ENCODE peak calls at places on chromosomes 1 and 21, in ten cellular contexts. N is Calu3, K is HFF-Myc, I is brain microvascular endothelial cell, Q is sigmoid colon, A is colonic mucosa, T is prostate gland, G is A549, O is endothelial cell, S is bronchial epithelial cell. P is an unnamed sample.

GRCh38 chr1:183822081-183822611 is 17.2 kb downstream of the RGL1 start:
- DNase-seq in N (no peak), K (no peak), I (no peak), Q (peak), A (no peak), T (no peak), G (no peak), O (no peak), S (no peak), P (no peak)

GRCh38 chr1:93629101-93630059 is 52.3 kb downstream of the BCAR3 start:
- DNase-seq in N (peak), K (peak), I (peak), Q (no peak), A (peak), T (peak), G (peak), O (peak), S (peak), P (no peak)

GRCh38 chr1:216640100-216640499 is 83.1 kb downstream of the ESRRG start:
- DNase-seq in N (no peak), K (no peak), I (no peak), Q (no peak), A (no peak), T (no peak), G (no peak), O (no peak), S (no peak), P (no peak)

GRCh38 chr21:44800971-44801467 is 601 bp downstream of the UBE2G2 start:
- DNase-seq in N (no peak), K (no peak), I (no peak), Q (no peak), A (peak), T (no peak), G (peak), O (no peak), S (peak), P (no peak)

GRCh38 chr21:33027401-33028185 is 1.9 kb downstream of the OLIG2 start:
- DNase-seq in N (no peak), K (no peak), I (no peak), Q (peak), A (no peak), T (no peak), G (no peak), O (no peak), S (no peak), P (no peak)

GRCh38 chr1:197041486-197042353 is 25.3 kb downstream of the F13B start:
- DNase-seq in N (no peak), K (no peak), I (no peak), Q (no peak), A (no peak), T (no peak), G (no peak), O (no peak), S (no peak), P (no peak)

GRCh38 chr1:213568929-213569815 is 418.6 kb upstream of the PROX1 start:
- DNase-seq in N (no peak), K (no peak), I (no peak), Q (no peak), A (no peak), T (no peak), G (no peak), O (no peak), S (peak), P (no peak)

GRCh38 chr1:207822602-207823451 is 71.0 kb downstream of the CD46 start:
- DNase-seq in N (peak), K (no peak), I (no peak), Q (peak), A (peak), T (peak), G (peak), O (no peak), S (no peak), P (peak)

GRCh38 chr1:45589861-45590260 is 6.0 kb downstream of the NASP start:
- DNase-seq in N (no peak), K (no peak), I (no peak), Q (no peak), A (no peak), T (no peak), G (no peak), O (no peak), S (peak), P (no peak)

GRCh38 chr1:150233359-150234308 is 2.3 kb downstream of the ANP32E start:
- DNase-seq in N (peak), K (no peak), I (no peak), Q (no peak), A (peak), T (peak), G (peak), O (no peak), S (peak), P (peak)

GRCh38 chr21:34517491-34518245 is 5.7 kb upstream of the KCNE1 start:
- DNase-seq in N (no peak), K (no peak), I (no peak), Q (no peak), A (no peak), T (no peak), G (peak), O (no peak), S (no peak), P (no peak)

GRCh38 chr1:97163591-97164275 is 442.1 kb downstream of the PTBP2 start:
- DNase-seq in N (no peak), K (no peak), I (no peak), Q (no peak), A (no peak), T (no peak), G (no peak), O (no peak), S (no peak), P (no peak)

GRCh38 chr1:106876384-106876783 is 180.1 kb upstream of the PRMT6 start:
- DNase-seq in N (no peak), K (no peak), I (no peak), Q (no peak), A (no peak), T (no peak), G (no peak), O (no peak), S (no peak), P (no peak)

GRCh38 chr1:113003751-113004690 is 48.0 kb upstream of the SLC16A1 start:
- DNase-seq in N (no peak), K (no peak), I (no peak), Q (no peak), A (no peak), T (no peak), G (no peak), O (no peak), S (no peak), P (no peak)

GRCh38 chr1:35737111-35737510 is 18.4 kb upstream of the C1orf216 start:
- DNase-seq in N (no peak), K (no peak), I (no peak), Q (no peak), A (no peak), T (no peak), G (no peak), O (no peak), S (no peak), P (no peak)

GRCh38 chr1:39047374-39048229 is 21.5 kb downstream of the NDUFS5 start:
- DNase-seq in N (no peak), K (peak), I (peak), Q (peak), A (no peak), T (no peak), G (peak), O (no peak), S (peak), P (no peak)

GRCh38 chr21:18117116-18117515 is 127.5 kb upstream of the CHODL start:
- DNase-seq in N (no peak), K (no peak), I (no peak), Q (no peak), A (no peak), T (no peak), G (no peak), O (no peak), S (no peak), P (no peak)

GRCh38 chr1:180206581-180206980 is 23.5 kb upstream of the LHX4 start:
- DNase-seq in N (no peak), K (no peak), I (no peak), Q (no peak), A (no peak), T (no peak), G (no peak), O (no peak), S (no peak), P (no peak)

GRCh38 chr1:89262643-89263042 is 10.0 kb downstream of the GBP5 start:
- DNase-seq in N (no peak), K (no peak), I (no peak), Q (no peak), A (no peak), T (no peak), G (no peak), O (no peak), S (peak), P (no peak)

GRCh38 chr1:207454046-207454964 is at the start of gene CR2:
- DNase-seq in N (peak), K (no peak), I (no peak), Q (peak), A (peak), T (peak), G (peak), O (peak), S (peak), P (peak)

GRCh38 chr1:56424744-56425493 is 154.4 kb downstream of the PLPP3 start:
- DNase-seq in N (peak), K (no peak), I (peak), Q (peak), A (no peak), T (no peak), G (peak), O (no peak), S (peak), P (peak)

GRCh38 chr1:204617256-204618147 is 68.0 kb downstream of the LRRN2 start:
- DNase-seq in N (no peak), K (no peak), I (no peak), Q (no peak), A (no peak), T (no peak), G (no peak), O (no peak), S (no peak), P (no peak)

GRCh38 chr1:114286179-114286578 is 132.5 kb upstream of the SYT6 start:
- DNase-seq in N (no peak), K (no peak), I (peak), Q (no peak), A (no peak), T (no peak), G (no peak), O (no peak), S (no peak), P (no peak)
- TF ChIP-seq CTCF in N (no peak), K (no peak), I (no peak), Q (no peak), A (no peak), T (no peak), G (no peak), O (no peak), S (no peak), P (no peak)

DNA sequence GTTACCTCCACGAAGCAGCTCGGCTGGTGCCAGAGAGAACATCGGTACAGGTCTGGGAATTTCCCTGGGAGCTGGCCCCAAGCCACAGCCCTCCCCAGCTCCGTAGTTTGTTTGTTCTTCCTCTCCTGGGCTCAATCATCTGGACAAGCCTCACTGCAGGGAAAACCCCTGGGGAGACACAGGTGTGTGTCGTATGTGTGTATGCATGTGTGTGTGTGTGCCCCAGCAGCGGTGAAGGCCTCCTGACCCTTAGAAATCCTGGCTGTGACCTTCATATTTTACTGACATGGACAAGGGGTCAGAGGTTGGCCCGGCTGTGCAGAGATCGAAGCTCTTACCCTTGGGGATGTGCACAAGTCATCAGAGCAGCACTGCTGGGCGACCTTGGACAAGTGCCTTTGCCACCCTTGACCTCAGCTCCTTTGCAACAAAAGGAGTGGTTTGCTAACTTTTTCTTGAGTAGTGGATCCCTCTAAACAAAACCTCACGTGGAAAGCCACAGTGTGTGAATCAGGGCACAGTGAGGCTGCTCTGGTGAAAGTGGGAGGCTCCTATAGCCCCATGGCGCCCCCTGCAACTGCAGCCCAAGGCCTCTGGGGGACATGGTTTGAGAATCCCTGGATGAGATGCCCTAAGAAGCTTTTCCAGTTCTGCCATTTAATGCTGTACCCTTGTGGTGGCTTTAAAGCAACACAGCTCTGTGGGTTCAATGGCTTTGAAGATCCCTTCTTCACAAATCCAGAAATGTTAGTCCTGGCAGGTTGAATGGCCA is 12.3 kb upstream of the IL22RA1 start:
- DNase-seq in N (peak), K (no peak), I (no peak), Q (no peak), A (peak), T (peak), G (peak), O (peak), S (peak), P (peak)
- TF ChIP-seq CTCF in N (no peak), K (peak), I (peak), Q (no peak), A (peak), T (no peak), G (no peak), O (peak), S (no peak), P (peak)

GRCh38 chr1:23809751-23810171 is 9.2 kb upstream of the GALE start:
- DNase-seq in N (peak), K (no peak), I (peak), Q (peak), A (peak), T (peak), G (peak), O (peak), S (peak), P (peak)
- TF ChIP-seq CTCF in N (peak), K (peak), I (peak), Q (peak), A (peak), T (peak), G (peak), O (peak), S (peak), P (peak)

DNA sequence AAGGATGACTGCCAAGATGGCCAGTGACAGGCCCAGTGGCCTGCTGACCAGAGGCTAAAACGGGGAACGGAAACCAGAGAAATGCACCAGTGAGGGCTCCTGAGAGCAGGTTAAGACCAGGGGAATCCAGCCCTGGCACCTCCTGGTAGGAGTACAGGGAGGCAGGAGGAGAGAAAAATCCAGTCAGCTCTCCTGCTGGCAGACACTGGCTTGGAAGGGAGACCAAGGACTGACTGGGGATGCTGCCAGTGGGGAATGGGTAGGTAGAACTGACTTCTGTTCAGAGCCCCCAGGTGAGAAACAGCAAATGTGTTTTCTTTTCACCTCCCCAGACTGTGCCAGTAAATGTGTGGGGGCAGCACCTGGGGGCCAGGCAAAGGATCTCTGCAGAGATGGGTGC is 27.7 kb upstream of the CRNN start:
- DNase-seq in N (no peak), K (no peak), I (no peak), Q (no peak), A (no peak), T (no peak), G (no peak), O (no peak), S (no peak), P (no peak)
- TF ChIP-seq CTCF in N (no peak), K (no peak), I (no peak), Q (no peak), A (no peak), T (no peak), G (no peak), O (no peak), S (no peak), P (no peak)

GRCh38 chr1:24294757-24295371 is 24.3 kb upstream of the GRHL3 start:
- DNase-seq in N (no peak), K (peak), I (no peak), Q (peak), A (peak), T (peak), G (peak), O (no peak), S (peak), P (no peak)
- TF ChIP-seq CTCF in N (no peak), K (peak), I (peak), Q (no peak), A (no peak), T (peak), G (no peak), O (no peak), S (peak), P (no peak)

DNA sequence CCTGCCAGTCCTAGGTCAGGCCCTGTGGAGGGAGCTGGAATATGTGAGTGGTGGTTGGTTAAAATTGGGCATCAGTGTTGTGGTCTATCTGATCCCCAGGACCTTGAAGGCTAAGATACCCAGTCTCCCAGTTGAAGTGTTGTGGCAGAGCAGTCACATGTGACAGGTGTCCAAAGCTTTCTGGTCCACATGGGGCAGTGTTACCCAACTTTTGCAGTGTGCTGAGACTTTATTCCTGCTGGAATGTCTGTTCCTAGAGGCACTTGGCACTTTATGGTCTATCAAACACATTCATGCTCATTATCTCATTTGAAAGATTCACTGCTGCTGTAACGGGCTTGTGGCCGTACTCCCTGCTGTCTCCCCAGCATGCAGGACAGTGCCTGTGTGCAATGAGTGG is 21.0 kb upstream of the LORICRIN start:
- DNase-seq in N (peak), K (no peak), I (no peak), Q (no peak), A (no peak), T (no peak), G (peak), O (no peak), S (no peak), P (no peak)
- TF ChIP-seq CTCF in N (no peak), K (no peak), I (no peak), Q (no peak), A (no peak), T (no peak), G (no peak), O (no peak), S (peak), P (no peak)

GRCh38 chr1:202752799-202753198 is 42.5 kb upstream of the SYT2 start:
- DNase-seq in N (no peak), K (no peak), I (no peak), Q (no peak), A (no peak), T (no peak), G (no peak), O (no peak), S (no peak), P (no peak)

GRCh38 chr1:202745313-202745888 is 35.1 kb upstream of the SYT2 start:
- DNase-seq in N (no peak), K (no peak), I (no peak), Q (no peak), A (no peak), T (no peak), G (no peak), O (no peak), S (no peak), P (no peak)

GRCh38 chr1:202750024-202750423 is 39.8 kb upstream of the SYT2 start:
- DNase-seq in N (no peak), K (no peak), I (no peak), Q (no peak), A (no peak), T (no peak), G (no peak), O (no peak), S (no peak), P (no peak)

GRCh38 chr1:202750761-202751160 is 40.5 kb upstream of the SYT2 start:
- DNase-seq in N (no peak), K (no peak), I (no peak), Q (no peak), A (no peak), T (no peak), G (no peak), O (no peak), S (no peak), P (no peak)
- TF ChIP-seq CTCF in N (no peak), K (no peak), I (no peak), Q (no peak), A (no peak), T (no peak), G (peak), O (no peak), S (no peak), P (no peak)

GRCh38 chr21:28742527-28742926 is 250.2 kb downstream of the LTN1 start:
- DNase-seq in N (no peak), K (no peak), I (peak), Q (no peak), A (no peak), T (no peak), G (no peak), O (no peak), S (peak), P (no peak)
- TF ChIP-seq CTCF in N (no peak), K (peak), I (peak), Q (no peak), A (no peak), T (peak), G (no peak), O (no peak), S (peak), P (no peak)

P was measured in pancreas.